ENCODE peak calls at places on chromosomes 12 and 14, in ten cellular contexts. A, E, O, Y, R, U, B, H, L and C are unnamed samples.

GRCh38 chr12:1518763-1519516 is 75.4 kb downstream of the FBXL14 start:
- DNase-seq in A (peak; percentile 94), E (no peak), O (no peak), Y (no peak), R (no peak), U (no peak), B (no peak), H (no peak), L (no peak), C (no peak)

GRCh38 chr14:100867631-100868315 is 35.7 kb downstream of the RTL1 start:
- DNase-seq in A (no peak), E (no peak), O (no peak), Y (no peak), R (no peak), U (no peak), B (no peak), H (no peak), L (no peak), C (no peak)

GRCh38 chr14:56215180-56215579 is 97.0 kb downstream of the PELI2 start:
- DNase-seq in A (no peak), E (no peak), O (no peak), Y (no peak), R (no peak), U (no peak), B (no peak), H (no peak), L (no peak), C (no peak)

GRCh38 chr14:81427348-81428058 is 27.4 kb upstream of the STON2 start:
- DNase-seq in A (peak; percentile 21), E (no peak), O (no peak), Y (peak; percentile 58), R (peak; percentile 34), U (no peak), B (no peak), H (no peak), L (no peak), C (peak; percentile 26)

GRCh38 chr14:74945852-74946658 is 9.3 kb downstream of the PGF start:
- DNase-seq in A (peak; percentile 39), E (peak; percentile 37), O (peak; percentile 91), Y (peak; percentile 84), R (peak; percentile 90), U (peak; percentile 78), B (peak; percentile 66), H (peak; percentile 44), L (peak; percentile 70), C (peak; percentile 82)

GRCh38 chr12:46197876-46198275 is 71.0 kb downstream of the SLC38A1 start:
- DNase-seq in A (peak; percentile 29), E (no peak), O (no peak), Y (no peak), R (no peak), U (no peak), B (no peak), H (no peak), L (no peak), C (no peak)

GRCh38 chr12:101963703-101964102 is 86.3 kb downstream of the DRAM1 start:
- DNase-seq in A (no peak), E (no peak), O (no peak), Y (no peak), R (no peak), U (peak; percentile 42), B (no peak), H (no peak), L (no peak), C (no peak)

GRCh38 chr14:28756896-28757570 is 9.6 kb upstream of the FOXG1 start:
- DNase-seq in A (peak; percentile 56), E (no peak), O (no peak), Y (no peak), R (peak; percentile 53), U (no peak), B (no peak), H (no peak), L (no peak), C (no peak)

GRCh38 chr12:64595863-64596793 is 14.2 kb upstream of the RASSF3 start:
- DNase-seq in A (no peak), E (no peak), O (no peak), Y (no peak), R (no peak), U (no peak), B (no peak), H (no peak), L (no peak), C (no peak)

GRCh38 chr12:6828671-6829531 is 694 bp downstream of the P3H3 start:
- DNase-seq in A (peak; percentile 65), E (no peak), O (no peak), Y (no peak), R (peak; percentile 63), U (peak; percentile 56), B (no peak), H (no peak), L (peak; percentile 49), C (peak; percentile 57)

GRCh38 chr14:105090493-105091334 is 25.5 kb upstream of the GPR132 start:
- DNase-seq in A (peak; percentile 61), E (no peak), O (peak; percentile 86), Y (peak; percentile 89), R (peak; percentile 95), U (peak; percentile 90), B (peak; percentile 78), H (peak; percentile 56), L (peak; percentile 90), C (peak; percentile 91)

GRCh38 chr14:75409425-75410205 is 18.2 kb upstream of the JDP2 start:
- DNase-seq in A (no peak), E (no peak), O (no peak), Y (no peak), R (no peak), U (no peak), B (no peak), H (no peak), L (no peak), C (no peak)

GRCh38 chr14:32259368-32260013 is 56.4 kb upstream of the RNU6-8 start:
- DNase-seq in A (peak; percentile 82), E (no peak), O (peak; percentile 42), Y (no peak), R (no peak), U (no peak), B (no peak), H (peak; percentile 83), L (no peak), C (no peak)

GRCh38 chr12:84757978-84758377 is 154.6 kb downstream of the SLC6A15 start:
- DNase-seq in A (peak; percentile 72), E (no peak), O (no peak), Y (no peak), R (no peak), U (no peak), B (no peak), H (no peak), L (no peak), C (no peak)

GRCh38 chr14:65329481-65329880 is 83.0 kb upstream of the FUT8 start:
- DNase-seq in A (no peak), E (no peak), O (no peak), Y (no peak), R (no peak), U (no peak), B (no peak), H (no peak), L (no peak), C (no peak)

GRCh38 chr12:20451759-20452158 is 83.4 kb downstream of the PDE3A start:
- DNase-seq in A (peak; percentile 96), E (no peak), O (no peak), Y (no peak), R (no peak), U (no peak), B (no peak), H (no peak), L (no peak), C (no peak)

GRCh38 chr14:94889520-94890312 is 119.8 kb upstream of the GSC start:
- DNase-seq in A (no peak), E (no peak), O (no peak), Y (no peak), R (no peak), U (no peak), B (no peak), H (no peak), L (no peak), C (no peak)

GRCh38 chr14:32075636-32076277 is 1.3 kb upstream of the ARHGAP5 start:
- DNase-seq in A (peak; percentile 21), E (no peak), O (peak; percentile 39), Y (peak; percentile 67), R (no peak), U (no peak), B (peak; percentile 25), H (no peak), L (no peak), C (peak; percentile 68)

GRCh38 chr12:62977419-62977818 is 42.5 kb upstream of the PPM1H start:
- DNase-seq in A (peak; percentile 29), E (no peak), O (no peak), Y (no peak), R (no peak), U (peak; percentile 40), B (no peak), H (no peak), L (no peak), C (peak; percentile 34)

GRCh38 chr12:104376650-104377506 is 73.3 kb downstream of the EID3 start:
- DNase-seq in A (peak; percentile 54), E (no peak), O (no peak), Y (no peak), R (no peak), U (no peak), B (no peak), H (no peak), L (no peak), C (no peak)

GRCh38 chr12:3041558-3042164 is 35.5 kb upstream of the TSPAN9 start:
- DNase-seq in A (peak; percentile 59), E (no peak), O (peak; percentile 87), Y (no peak), R (peak; percentile 73), U (peak; percentile 65), B (no peak), H (peak; percentile 78), L (peak; percentile 44), C (peak; percentile 68)

GRCh38 chr14:104296388-104297312 is 158.3 kb downstream of the KIF26A start:
- DNase-seq in A (no peak), E (no peak), O (no peak), Y (no peak), R (no peak), U (no peak), B (no peak), H (no peak), L (no peak), C (peak; percentile 5)

GRCh38 chr12:34401659-34402227 is 379.4 kb downstream of the ALG10 start:
- DNase-seq in A (no peak), E (no peak), O (peak; percentile 5), Y (peak; percentile 37), R (no peak), U (peak; percentile 15), B (peak; percentile 3), H (no peak), L (no peak), C (no peak)

GRCh38 chr12:3563966-3564365 is 73.0 kb downstream of the PRMT8 start:
- DNase-seq in A (no peak), E (no peak), O (no peak), Y (no peak), R (no peak), U (no peak), B (no peak), H (no peak), L (no peak), C (no peak)

GRCh38 chr12:55847603-55848329 is 5.0 kb upstream of the MMP19 start:
- DNase-seq in A (peak; percentile 99), E (peak; percentile 95), O (no peak), Y (peak; percentile 90), R (peak; percentile 44), U (peak; percentile 66), B (no peak), H (no peak), L (no peak), C (peak; percentile 78)

GRCh38 chr12:117143008-117143532 is 43.9 kb upstream of the TESC start:
- DNase-seq in A (peak; percentile 28), E (no peak), O (no peak), Y (peak; percentile 54), R (no peak), U (peak; percentile 64), B (peak; percentile 28), H (no peak), L (no peak), C (no peak)

GRCh38 chr14:70803321-70804110 is 5.8 kb downstream of the MAP3K9 start:
- DNase-seq in A (no peak), E (no peak), O (peak; percentile 75), Y (no peak), R (no peak), U (no peak), B (no peak), H (no peak), L (no peak), C (no peak)

GRCh38 chr14:74244115-74244514 is 4.9 kb downstream of the VSX2 start:
- DNase-seq in A (no peak), E (no peak), O (no peak), Y (no peak), R (no peak), U (no peak), B (no peak), H (no peak), L (no peak), C (no peak)